ENCODE peak calls at places on chromosome 5, in four cellular contexts. A, O, K and Y are unnamed samples. For H3K4me1 and H3K9me3, the result is how much of the 10 kb centered on the place peaks cover.

GRCh38 chr5:74127377-74128338 is 501.7 kb downstream of the ARHGEF28 start:
- DNase-seq in A (peak), O (no peak), K (peak), Y (no peak)

GRCh38 chr5:63125862-63126261 is 547.2 kb downstream of the LRRC70 start:
- DNase-seq in A (peak), O (no peak), K (peak), Y (no peak)

GRCh38 chr5:125058185-125058826 is 311.9 kb upstream of the ZNF608 start:
- DNase-seq in A (no peak), O (no peak), K (peak), Y (no peak)

GRCh38 chr5:84445049-84445685 is 60.5 kb upstream of the EDIL3 start:
- DNase-seq in A (peak), O (no peak), K (no peak), Y (no peak)

GRCh38 chr5:101829255-101829654 is 466.8 kb downstream of the SLCO4C1 start:
- DNase-seq in A (no peak), O (no peak), K (no peak), Y (no peak)

GRCh38 chr5:168140256-168140655 is 151.2 kb upstream of the WWC1 start:
- DNase-seq in A (no peak), O (no peak), K (no peak), Y (no peak)

GRCh38 chr5:95969646-95970358 is 8.2 kb upstream of the ELL2 start:
- DNase-seq in A (no peak), O (no peak), K (peak), Y (no peak)

GRCh38 chr5:137039939-137040515 is 459.1 kb downstream of the SPOCK1 start:
- DNase-seq in A (no peak), O (no peak), K (no peak), Y (no peak)

GRCh38 chr5:129963359-129963758 is 59.1 kb downstream of the CHSY3 start:
- DNase-seq in A (peak), O (no peak), K (peak), Y (no peak)

GRCh38 chr5:75885849-75886596 is 168.8 kb upstream of the POC5 start:
- DNase-seq in A (no peak), O (no peak), K (no peak), Y (no peak)

GRCh38 chr5:172342907-172343306 is 59.3 kb upstream of the UBTD2 start:
- DNase-seq in A (no peak), O (no peak), K (no peak), Y (no peak)

GRCh38 chr5:61202213-61202612 is 39.9 kb upstream of the SMIM15 start:
- DNase-seq in A (peak), O (no peak), K (no peak), Y (no peak)

GRCh38 chr5:81513982-81514381 is 120.0 kb upstream of the ACOT12 start:
- DNase-seq in A (no peak), O (no peak), K (peak), Y (no peak)

GRCh38 chr5:157248771-157249475 is 17.0 kb upstream of the CYFIP2 start:
- DNase-seq in A (no peak), O (no peak), K (no peak), Y (no peak)

GRCh38 chr5:180080670-180081280 is 9.2 kb upstream of the RNF130 start:
- DNase-seq in A (no peak), O (no peak), K (no peak), Y (no peak)

GRCh38 chr5:94575196-94575595 is 43.2 kb downstream of the KIAA0825 start:
- DNase-seq in A (no peak), O (no peak), K (no peak), Y (no peak)

GRCh38 chr5:102223542-102224444 is 72.3 kb downstream of the SLCO4C1 start:
- DNase-seq in A (peak), O (no peak), K (peak), Y (no peak)

GRCh38 chr5:113250341-113250953 is 184.3 kb downstream of the TSSK1B start:
- DNase-seq in A (peak), O (peak), K (peak), Y (no peak)

GRCh38 chr5:17021363-17021932 is 85.4 kb upstream of the MYO10 start:
- DNase-seq in A (no peak), O (no peak), K (no peak), Y (no peak)

GRCh38 chr5:51389326-51389581 is 6.0 kb downstream of the ISL1 start:
- DNase-seq in A (no peak), O (no peak), K (no peak), Y (no peak)

GRCh38 chr5:113000466-113000865 is 23.9 kb downstream of the DCP2 start:
- DNase-seq in A (peak), O (no peak), K (no peak), Y (no peak)

GRCh38 chr5:111774525-111774924 is 17.5 kb upstream of the NREP start:
- DNase-seq in A (peak), O (no peak), K (peak), Y (no peak)

GRCh38 chr5:100903036-100903887 is at the start of gene ST8SIA4:
- DNase-seq in A (peak), O (peak), K (peak), Y (no peak)

GRCh38 chr5:113255105-113255504 is 179.7 kb downstream of the TSSK1B start:
- DNase-seq in A (no peak), O (no peak), K (no peak), Y (no peak)

GRCh38 chr5:140823475-140823874 is 2.1 kb downstream of the PCDHA5 start:
- DNase-seq in A (no peak), O (no peak), K (no peak), Y (no peak)

GRCh38 chr5:116864838-116865190 is 290.2 kb upstream of the SEMA6A start:
- DNase-seq in A (no peak), O (no peak), K (no peak), Y (no peak)

GRCh38 chr5:69049796-69050195 is 44.0 kb upstream of the SLC30A5 start:
- DNase-seq in A (no peak), O (no peak), K (no peak), Y (no peak)

GRCh38 chr5:169695025-169695625 is 58.0 kb downstream of the DOCK2 start:
- DNase-seq in A (no peak), O (no peak), K (no peak), Y (no peak)

GRCh38 chr5:56685503-56686217 is 129.7 kb upstream of the MAP3K1 start:
- DNase-seq in A (no peak), O (no peak), K (no peak), Y (no peak)

GRCh38 chr5:140741967-140742366 is 41.7 kb downstream of the ZMAT2 start:
- DNase-seq in A (no peak), O (no peak), K (no peak), Y (no peak)

GRCh38 chr5:55219770-55220169 is 7.3 kb downstream of the MCIDAS start:
- DNase-seq in A (no peak), O (no peak), K (no peak), Y (no peak)

GRCh38 chr5:156513123-156513814 is 186.3 kb downstream of the SGCD start:
- DNase-seq in A (no peak), O (no peak), K (peak), Y (no peak)

GRCh38 chr5:122723606-122724352 is 51.1 kb upstream of the SNX2 start:
- DNase-seq in A (peak), O (no peak), K (peak), Y (no peak)

GRCh38 chr5:140109050-140109817 is 4.7 kb upstream of the PURA start:
- DNase-seq in A (no peak), O (no peak), K (no peak), Y (no peak)

DNA sequence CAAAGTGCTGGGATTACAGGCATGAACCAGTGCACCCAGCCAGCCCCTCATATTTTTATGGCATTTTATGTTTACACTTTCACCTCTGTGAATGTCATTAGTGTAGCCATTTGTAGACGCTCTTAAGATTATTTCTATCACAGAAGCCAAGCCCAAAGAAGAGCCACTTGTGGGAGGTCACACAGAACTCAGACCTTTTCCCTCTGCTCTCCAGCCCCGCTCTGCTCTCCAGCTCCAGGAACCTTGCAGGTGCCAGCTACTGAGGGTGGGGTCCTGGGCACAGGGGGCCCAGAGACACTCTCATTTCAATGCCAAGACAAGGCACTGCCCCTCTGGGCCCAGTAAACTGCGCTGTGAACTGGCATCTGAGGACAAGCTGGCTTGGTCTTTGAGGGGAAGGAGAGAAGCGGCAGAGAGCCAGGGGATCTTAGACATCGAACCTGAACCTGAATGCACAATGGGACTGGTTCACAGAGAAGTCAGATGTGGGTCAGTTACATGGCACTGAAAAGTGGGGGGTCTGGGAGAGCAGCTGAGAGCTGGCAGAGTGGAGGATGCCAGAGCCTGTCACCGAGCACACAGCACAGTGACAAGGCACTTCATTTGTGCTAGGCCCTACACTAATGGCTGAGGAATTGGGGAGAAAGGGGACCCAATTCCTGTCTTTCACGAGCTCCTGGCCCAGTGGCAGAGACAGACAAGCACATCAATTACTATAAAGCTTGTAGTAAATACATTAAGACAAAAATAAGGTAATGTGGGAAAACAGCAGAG is 16.7 kb downstream of the ANXA6 start:
- DNase-seq in A (no peak), O (no peak), K (no peak), Y (no peak)
- H3K27ac ChIP-seq in A (peak), O (no peak), K (peak), Y (no peak)

GRCh38 chr5:88830567-88830966 is 52.4 kb downstream of the MEF2C start:
- DNase-seq in A (peak), O (no peak), K (no peak), Y (no peak)
- H3K4me1 ChIP-seq in A (under half), O (under half), K (half or more), Y (under half)

GRCh38 chr5:36495638-36496010 is 110.8 kb upstream of the SLC1A3 start:
- DNase-seq in A (no peak), O (no peak), K (no peak), Y (no peak)
- H3K9me3 ChIP-seq in A (under half), O (under half), K (under half), Y (under half)

GRCh38 chr5:149360262-149360661 is 2.4 kb downstream of the PCYOX1L start:
- DNase-seq in A (no peak), O (no peak), K (no peak), Y (no peak)

GRCh38 chr5:149358294-149358651 is 427 bp downstream of the PCYOX1L start:
- DNase-seq in A (no peak), O (peak), K (peak), Y (no peak)

GRCh38 chr5:149357370-149358293 is at the start of gene PCYOX1L:
- DNase-seq in A (peak), O (peak), K (peak), Y (peak)

GRCh38 chr5:149356391-149356790 is 1.5 kb upstream of the PCYOX1L start:
- DNase-seq in A (no peak), O (no peak), K (no peak), Y (no peak)

DNA sequence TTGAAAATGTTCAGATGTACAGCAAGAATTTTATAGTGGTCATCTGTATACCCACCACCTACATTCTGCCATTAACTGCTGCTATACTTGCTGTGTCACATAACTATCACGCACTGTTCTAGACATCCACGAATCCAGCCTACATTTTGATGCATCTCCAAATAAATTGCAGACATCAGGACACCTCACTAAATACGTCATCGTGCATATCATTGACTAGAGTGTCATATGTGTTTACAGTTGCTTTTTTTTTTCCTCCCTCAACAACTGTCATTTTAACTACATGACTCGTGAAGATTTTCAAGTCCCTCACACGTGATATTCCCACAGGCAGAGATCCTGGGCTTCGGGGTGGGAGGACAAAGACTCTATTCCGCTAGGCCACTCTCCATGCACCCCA is 972 bp downstream of the PCYOX1L start:
- DNase-seq in A (no peak), O (no peak), K (no peak), Y (no peak)
- H3K27ac ChIP-seq in A (no peak), O (no peak), K (no peak), Y (no peak)

DNA sequence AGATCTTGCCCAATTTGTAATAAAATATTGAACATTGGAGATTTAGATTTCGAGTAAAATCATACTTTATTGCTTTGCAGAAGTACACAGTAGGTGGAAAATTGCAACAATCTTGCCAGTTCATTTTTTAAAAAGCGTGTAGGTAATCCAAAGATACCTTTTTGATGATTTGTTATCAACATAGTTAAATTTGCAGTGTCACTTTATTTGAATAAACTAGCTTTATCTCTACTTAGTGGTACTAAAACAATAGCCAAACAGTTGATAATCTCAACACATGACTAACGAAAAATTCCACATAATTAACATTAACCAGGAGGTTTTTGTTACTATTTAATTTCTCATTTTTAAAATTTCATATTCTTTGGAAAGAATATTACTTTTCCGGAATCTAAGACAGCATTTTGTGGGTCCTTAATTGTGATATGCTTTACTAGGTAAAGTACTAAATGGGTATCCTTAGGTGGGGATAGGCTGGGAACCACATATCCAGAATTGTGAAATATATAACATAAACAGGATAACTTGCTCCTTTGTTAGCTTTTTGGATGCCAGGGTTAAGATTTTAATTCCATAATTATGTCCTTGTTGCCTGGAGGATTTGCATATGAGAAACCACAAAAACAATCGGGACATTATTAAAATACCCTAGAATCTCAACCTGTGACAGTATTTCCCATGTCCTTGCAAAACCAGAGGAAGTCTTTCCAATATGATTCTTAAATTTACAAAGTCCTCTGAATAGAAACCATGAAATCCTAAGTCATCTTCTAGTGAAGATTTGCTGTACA is 2.4 kb upstream of the CHD1 start:
- DNase-seq in A (no peak), O (no peak), K (no peak), Y (no peak)
- H3K4me1 ChIP-seq in A (under half), O (under half), K (under half), Y (under half)

DNA sequence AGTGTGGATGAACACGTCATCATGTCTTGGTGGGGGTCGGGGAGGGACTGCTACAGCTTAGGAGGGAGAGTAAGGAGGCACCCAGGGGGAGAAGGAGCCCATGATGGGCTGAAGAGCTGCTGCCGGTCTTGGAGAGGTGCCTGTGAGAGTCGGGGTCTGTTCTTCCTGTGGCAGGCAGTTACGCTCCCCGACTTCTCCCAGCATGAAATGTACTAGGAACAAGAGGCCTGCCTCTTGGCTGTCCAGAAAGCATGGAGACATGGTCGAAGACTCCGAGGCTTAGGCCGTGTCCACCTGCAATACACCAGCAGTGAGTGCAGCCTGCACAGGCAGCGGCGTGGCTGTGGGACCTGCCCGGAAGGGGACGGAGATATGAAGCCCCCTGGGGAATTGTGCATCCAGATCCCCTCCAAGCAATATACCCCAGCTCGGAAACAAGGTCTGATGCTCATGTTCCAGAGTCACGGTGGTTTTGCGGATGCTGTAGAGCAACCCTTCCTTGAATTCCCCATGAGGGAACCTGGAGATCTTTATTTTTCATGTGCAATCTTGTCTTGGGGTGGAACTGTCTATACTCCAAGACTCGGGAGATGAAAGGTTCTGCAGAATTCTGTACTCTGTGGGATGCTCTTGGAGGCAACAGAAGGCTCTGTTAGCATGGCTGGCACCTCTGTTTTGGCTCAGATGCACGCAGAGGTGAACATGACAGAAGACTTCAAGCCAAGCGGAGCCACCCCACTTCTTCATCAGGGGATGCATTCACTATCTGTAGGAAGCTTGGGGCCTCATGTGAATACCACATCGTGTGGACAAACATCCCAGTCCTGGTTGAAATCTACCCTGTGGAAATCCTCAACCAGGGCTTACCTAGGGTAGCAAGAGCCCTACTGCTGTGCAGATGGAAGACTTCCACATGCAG is 374.9 kb upstream of the IRX4 start:
- DNase-seq in A (no peak), O (no peak), K (no peak), Y (no peak)
- H3K9me3 ChIP-seq in A (under half), O (under half), K (under half), Y (under half)